ENCODE peak calls at places on chromosomes 2 and 18, in nine cellular contexts. W, G, M, J, Z, L, C, U and Y are unnamed samples.

GRCh38 chr18:24659837-24660720 is 199.6 kb downstream of the HRH4 start:
- DNase-seq in W (peak; percentile 18), G (no peak), M (peak; percentile 53), J (no peak), Z (no peak), L (no peak), C (no peak), U (peak; percentile 9), Y (peak; percentile 59)

GRCh38 chr2:6148887-6149286 is 456.7 kb downstream of the SOX11 start:
- DNase-seq in W (peak; percentile 20), G (no peak), M (no peak), J (no peak), Z (no peak), L (no peak), C (no peak), U (no peak), Y (no peak)

GRCh38 chr2:216648105-216648504 is 14.9 kb downstream of the IGFBP2 start:
- DNase-seq in W (peak; percentile 68), G (no peak), M (no peak), J (no peak), Z (no peak), L (no peak), C (no peak), U (no peak), Y (no peak)

GRCh38 chr2:169039702-169040101 is 8.6 kb upstream of the ABCB11 start:
- DNase-seq in W (no peak), G (no peak), M (no peak), J (no peak), Z (no peak), L (no peak), C (no peak), U (no peak), Y (no peak)

GRCh38 chr18:79724299-79725080 is 44.9 kb downstream of the CTDP1 start:
- DNase-seq in W (no peak), G (no peak), M (no peak), J (no peak), Z (no peak), L (no peak), C (no peak), U (no peak), Y (no peak)

GRCh38 chr2:39568561-39569006 is 97.1 kb upstream of the TMEM178A start:
- DNase-seq in W (peak; percentile 84), G (no peak), M (no peak), J (peak; percentile 42), Z (no peak), L (no peak), C (no peak), U (no peak), Y (no peak)

GRCh38 chr2:60735496-60736250 is 20.4 kb upstream of the PAPOLG start:
- DNase-seq in W (no peak), G (no peak), M (no peak), J (peak; percentile 16), Z (no peak), L (peak; percentile 13), C (no peak), U (no peak), Y (no peak)

GRCh38 chr2:173545364-173545734 is 190.7 kb downstream of the CDCA7 start:
- DNase-seq in W (peak; percentile 2), G (no peak), M (no peak), J (no peak), Z (no peak), L (no peak), C (no peak), U (no peak), Y (no peak)

GRCh38 chr2:9548506-9548905 is 7.1 kb downstream of the ADAM17 start:
- DNase-seq in W (peak; percentile 69), G (no peak), M (no peak), J (no peak), Z (no peak), L (no peak), C (no peak), U (no peak), Y (no peak)
- H3K27ac ChIP-seq in W (no peak overlapping the region), G (no peak overlapping the region), M (peak overlapping the region; percentile 83), J (no peak overlapping the region), Z (no peak overlapping the region), L (no peak overlapping the region), C (peak overlapping the region; percentile 39), U (no peak overlapping the region), Y (no peak overlapping the region)

DNA sequence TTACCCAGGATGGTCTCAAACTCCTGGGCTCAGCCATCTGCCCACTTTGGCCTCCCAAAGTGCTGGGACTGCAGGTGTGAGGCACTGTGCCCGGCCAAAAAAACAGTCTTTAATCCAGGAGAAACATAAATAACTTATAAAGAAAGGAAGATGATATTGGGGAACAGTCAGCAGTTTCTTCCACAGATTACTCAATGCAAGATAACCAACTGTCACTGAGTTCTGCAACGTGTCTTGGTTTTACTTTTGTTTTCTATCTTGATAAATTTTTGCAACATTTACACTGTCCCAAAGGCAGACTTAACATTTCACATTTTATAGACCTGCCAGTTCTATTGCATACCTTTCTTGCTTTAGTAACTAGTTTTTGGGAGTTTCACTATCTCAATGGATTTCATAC is 71.1 kb downstream of the ANKRD44 start:
- DNase-seq in W (no peak), G (no peak), M (no peak), J (no peak), Z (no peak), L (no peak), C (no peak), U (no peak), Y (peak; percentile 30)
- H3K4me3 ChIP-seq in W (no peak overlapping the region), G (peak overlapping the region; percentile 3), M (no peak overlapping the region), J (no peak overlapping the region), Z (no peak overlapping the region), L (peak overlapping the region; percentile 41), C (peak overlapping the region; percentile 90), U (no peak overlapping the region), Y (peak overlapping the region; percentile 52)

GRCh38 chr2:73970268-73970803 is 14.4 kb upstream of the TET3 start:
- DNase-seq in W (no peak), G (no peak), M (no peak), J (no peak), Z (no peak), L (no peak), C (no peak), U (no peak), Y (no peak)
- H3K27ac ChIP-seq in W (no peak overlapping the region), G (peak overlapping the region; percentile 1), M (peak overlapping the region; percentile 57), J (no peak overlapping the region), Z (no peak overlapping the region), L (peak overlapping the region; percentile 42), C (peak overlapping the region; percentile 43), U (no peak overlapping the region), Y (peak overlapping the region; percentile 62)

GRCh38 chr2:232931636-232932035 is 61.6 kb downstream of the SNORC start:
- DNase-seq in W (no peak), G (no peak), M (no peak), J (no peak), Z (no peak), L (no peak), C (no peak), U (no peak), Y (no peak)

GRCh38 chr2:232928564-232929302 is 58.7 kb downstream of the SNORC start:
- DNase-seq in W (no peak), G (no peak), M (no peak), J (no peak), Z (no peak), L (no peak), C (no peak), U (no peak), Y (no peak)

GRCh38 chr2:232927041-232927792 is 57.2 kb downstream of the SNORC start:
- DNase-seq in W (no peak), G (no peak), M (no peak), J (no peak), Z (no peak), L (no peak), C (no peak), U (no peak), Y (no peak)

GRCh38 chr2:232927793-232928563 is 57.9 kb downstream of the SNORC start:
- DNase-seq in W (no peak), G (no peak), M (no peak), J (peak; percentile 54), Z (no peak), L (no peak), C (no peak), U (no peak), Y (no peak)

GRCh38 chr2:232929303-232930123 is 59.4 kb downstream of the SNORC start:
- DNase-seq in W (no peak), G (no peak), M (no peak), J (no peak), Z (no peak), L (no peak), C (no peak), U (no peak), Y (no peak)
- H3K4me3 ChIP-seq in W (no peak overlapping the region), G (no peak overlapping the region), M (no peak overlapping the region), J (no peak overlapping the region), Z (no peak overlapping the region), L (no peak overlapping the region), C (no peak overlapping the region), U (no peak overlapping the region), Y (no peak overlapping the region)

GRCh38 chr2:236692937-236693336 is 123.3 kb downstream of the ACKR3 start:
- DNase-seq in W (no peak), G (no peak), M (no peak), J (no peak), Z (no peak), L (no peak), C (no peak), U (no peak), Y (no peak)

GRCh38 chr2:236690726-236691125 is 121.1 kb downstream of the ACKR3 start:
- DNase-seq in W (no peak), G (no peak), M (no peak), J (no peak), Z (no peak), L (no peak), C (no peak), U (no peak), Y (no peak)

GRCh38 chr2:236691799-236692167 is 122.2 kb downstream of the ACKR3 start:
- DNase-seq in W (no peak), G (no peak), M (no peak), J (no peak), Z (no peak), L (no peak), C (no peak), U (no peak), Y (no peak)

GRCh38 chr2:236694125-236694888 is 124.7 kb downstream of the ACKR3 start:
- DNase-seq in W (no peak), G (no peak), M (no peak), J (no peak), Z (no peak), L (no peak), C (no peak), U (no peak), Y (no peak)

GRCh38 chr2:236693531-236693930 is 123.9 kb downstream of the ACKR3 start:
- DNase-seq in W (no peak), G (no peak), M (no peak), J (no peak), Z (no peak), L (no peak), C (no peak), U (no peak), Y (no peak)
- H3K27ac ChIP-seq in W (no peak overlapping the region), G (no peak overlapping the region), M (no peak overlapping the region), J (no peak overlapping the region), Z (no peak overlapping the region), L (no peak overlapping the region), C (no peak overlapping the region), U (no peak overlapping the region), Y (no peak overlapping the region)